ENCODE peak calls at places on chromosomes 2 and 18, in four cellular contexts. P is memory B cell; Z is transverse colon; H is CD4-positive, alpha-beta T cell. B is an unnamed sample.

GRCh38 chr18:9612215-9612830 is 2.0 kb downstream of the PPP4R1 start:
- DNase-seq in P (peak), Z (peak), H (peak), B (peak)

GRCh38 chr2:170685591-170685990 is 29.5 kb upstream of the SP5 start:
- DNase-seq in P (no peak), Z (no peak), H (no peak), B (no peak)

GRCh38 chr2:117945296-117945695 is 68.6 kb downstream of the CCDC93 start:
- DNase-seq in P (no peak), Z (no peak), H (no peak), B (no peak)

GRCh38 chr2:42290005-42290404 is 71.0 kb downstream of the COX7A2L start:
- DNase-seq in P (no peak), Z (no peak), H (no peak), B (no peak)

GRCh38 chr2:109473616-109474318 is 140.0 kb downstream of the SEPTIN10 start:
- DNase-seq in P (no peak), Z (peak), H (no peak), B (no peak)

GRCh38 chr2:200618590-200619021 is 32.8 kb downstream of the AOX1 start:
- DNase-seq in P (no peak), Z (no peak), H (no peak), B (peak)

GRCh38 chr2:25885933-25886332 is 7.6 kb upstream of the ASXL2 start:
- DNase-seq in P (no peak), Z (no peak), H (no peak), B (no peak)

GRCh38 chr2:172011814-172012580 is 12.2 kb downstream of the METAP1D start:
- DNase-seq in P (no peak), Z (no peak), H (no peak), B (no peak)

GRCh38 chr2:30436859-30437435 is 10.1 kb upstream of the LCLAT1 start:
- DNase-seq in P (peak), Z (no peak), H (no peak), B (no peak)

GRCh38 chr2:54306561-54306960 is 50.5 kb upstream of the TSPYL6 start:
- DNase-seq in P (no peak), Z (no peak), H (no peak), B (no peak)

GRCh38 chr2:63842149-63843061 is 709 bp downstream of the UGP2 start:
- DNase-seq in P (no peak), Z (peak), H (no peak), B (peak)